ENCODE peak calls at places on chromosomes 7 and 10, in four cellular contexts. One of them, this sample, is unnamed.
A peak's percentile ranks its signal among the peaks of the same experiment; 100 is the strongest.

GRCh38 chr7:33686001-33686591 is 219.2 kb upstream of the BMPER start:
- DNase-seq in body of pancreas: no peak
- DNase-seq in adrenal gland: no peak
- DNase-seq in A549: no peak
- DNase-seq in this sample: no peak

GRCh38 chr10:15378569-15378968 is 7.5 kb upstream of the FAM171A1 start:
- DNase-seq in body of pancreas: no peak
- DNase-seq in adrenal gland: no peak
- DNase-seq in A549: no peak
- DNase-seq in this sample: no peak

GRCh38 chr10:30830672-30831230 is 200.9 kb downstream of the ZNF438 start:
- DNase-seq in body of pancreas: no peak
- DNase-seq in adrenal gland: no peak
- DNase-seq in A549: no peak
- DNase-seq in this sample: no peak

GRCh38 chr10:122252805-122253204 is 18.3 kb upstream of the BTBD16 start:
- DNase-seq in body of pancreas: no peak
- DNase-seq in adrenal gland: no peak
- DNase-seq in A549: no peak
- DNase-seq in this sample: no peak

GRCh38 chr10:125235093-125236069 is 75.0 kb upstream of the CTBP2 start:
- DNase-seq in body of pancreas: no peak
- DNase-seq in adrenal gland: no peak
- DNase-seq in A549: no peak
- DNase-seq in this sample: no peak

GRCh38 chr7:123747620-123748141 is 1.1 kb downstream of the WASL start:
- DNase-seq in body of pancreas: peak; percentile 85
- DNase-seq in adrenal gland: peak; percentile 65
- DNase-seq in A549: peak; percentile 58
- DNase-seq in this sample: peak; percentile 82

GRCh38 chr10:28179006-28179405 is 123.9 kb downstream of the MPP7 start:
- DNase-seq in body of pancreas: no peak
- DNase-seq in adrenal gland: no peak
- DNase-seq in A549: no peak
- DNase-seq in this sample: no peak

GRCh38 chr7:134908289-134908688 is 78.0 kb upstream of the AGBL3 start:
- DNase-seq in body of pancreas: no peak
- DNase-seq in adrenal gland: no peak
- DNase-seq in A549: no peak
- DNase-seq in this sample: no peak

GRCh38 chr10:76296885-76297775 is 865.7 kb downstream of the LRMDA start:
- DNase-seq in body of pancreas: no peak
- DNase-seq in adrenal gland: no peak
- DNase-seq in A549: no peak
- DNase-seq in this sample: no peak

DNA sequence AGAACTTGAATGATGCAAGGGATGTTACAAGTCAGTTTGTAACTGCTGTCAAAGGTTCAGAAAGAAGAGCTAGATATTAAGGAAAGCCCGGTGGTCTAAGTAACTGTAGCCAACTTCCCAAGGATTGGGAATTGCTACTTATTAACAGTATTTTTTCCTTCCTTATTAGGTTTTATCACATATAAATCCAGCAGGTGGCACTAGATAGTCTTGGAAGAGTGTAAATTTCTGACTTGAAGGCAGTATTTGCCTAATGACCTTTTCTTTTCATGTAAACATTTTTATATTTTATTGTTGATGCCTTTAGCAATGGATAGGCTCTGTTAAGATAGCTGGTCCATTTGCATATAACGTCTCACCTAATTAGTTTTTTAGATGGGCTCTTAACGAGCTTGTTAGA is 51.2 kb downstream of the ANLN start:
- DNase-seq in body of pancreas: no peak
- DNase-seq in adrenal gland: no peak
- DNase-seq in A549: peak; percentile 41
- DNase-seq in this sample: peak; percentile 26
- TF ChIP-seq CTCF in body of pancreas: peak; percentile 69
- TF ChIP-seq CTCF in adrenal gland: peak; percentile 45
- TF ChIP-seq CTCF in A549: peak; percentile 74
- TF ChIP-seq CTCF in this sample: peak; percentile 56

DNA sequence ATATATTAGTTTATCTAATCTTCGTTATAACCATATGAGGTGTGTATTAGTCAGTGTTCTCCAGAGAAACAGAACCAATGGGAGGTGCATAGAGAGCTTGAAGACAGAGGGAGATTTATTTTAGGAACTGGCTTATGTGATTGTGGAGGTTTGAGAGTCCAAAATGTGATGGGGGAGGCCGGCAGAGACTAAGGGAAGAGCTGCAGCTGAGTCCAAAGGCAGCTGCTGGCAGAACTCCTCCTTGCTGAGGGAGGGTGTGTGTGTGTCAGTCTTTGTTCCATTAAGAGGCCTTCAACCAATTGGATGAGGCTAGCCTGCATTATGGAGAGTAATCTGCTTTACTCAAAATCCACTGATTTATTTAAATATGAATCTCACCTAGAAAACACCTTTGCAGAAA is 165.1 kb downstream of the SH3PXD2A start:
- DNase-seq in body of pancreas: no peak
- DNase-seq in adrenal gland: no peak
- DNase-seq in A549: no peak
- DNase-seq in this sample: no peak
- H3K27ac ChIP-seq in body of pancreas: no peak overlapping the region
- H3K27ac ChIP-seq in adrenal gland: no peak overlapping the region
- H3K27ac ChIP-seq in A549: no peak overlapping the region
- H3K27ac ChIP-seq in this sample: no peak overlapping the region

DNA sequence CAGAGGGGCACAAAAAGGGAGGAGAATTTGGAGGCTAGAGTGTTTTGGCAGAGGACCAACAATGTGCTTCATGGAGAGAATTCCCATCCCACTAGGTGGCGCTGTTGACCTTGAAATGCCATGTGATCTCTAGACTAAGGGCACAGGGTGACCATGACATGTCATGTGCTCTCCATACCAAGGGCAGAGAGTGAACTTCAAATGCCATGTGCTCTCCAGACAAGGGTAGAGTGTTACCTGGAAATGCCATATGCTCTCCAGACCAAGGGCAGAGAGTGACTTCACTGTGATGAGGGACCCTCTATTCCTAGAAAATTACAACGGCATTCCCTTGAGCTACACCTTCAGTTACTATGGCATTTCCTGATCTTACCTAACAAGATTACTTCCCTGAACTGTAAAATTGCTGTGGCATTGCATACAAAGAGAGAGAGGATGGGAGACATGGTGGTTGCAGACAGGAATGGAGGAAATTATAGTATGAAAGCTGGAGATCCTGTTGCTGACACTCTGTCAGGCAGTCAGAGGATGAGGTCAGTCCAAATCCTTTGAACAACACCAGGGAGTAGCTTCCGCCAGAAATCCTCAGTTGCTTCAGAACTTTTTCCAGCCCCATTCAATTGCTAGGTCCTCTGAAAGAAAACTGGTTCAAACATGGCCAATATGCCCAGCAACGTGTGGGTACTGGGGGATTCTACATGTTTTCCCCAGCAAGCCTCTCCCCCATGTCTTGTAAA is 60.9 kb upstream of the ACSM6 start:
- DNase-seq in body of pancreas: peak; percentile 90
- DNase-seq in adrenal gland: peak; percentile 79
- DNase-seq in A549: peak; percentile 47
- DNase-seq in this sample: peak; percentile 57
- TF ChIP-seq CTCF in body of pancreas: peak; percentile 91
- TF ChIP-seq CTCF in adrenal gland: peak; percentile 64
- TF ChIP-seq CTCF in A549: peak; percentile 61
- TF ChIP-seq CTCF in this sample: peak; percentile 66

GRCh38 chr7:55101359-55101758 is 82.5 kb downstream of the EGFR start:
- DNase-seq in body of pancreas: no peak
- DNase-seq in adrenal gland: no peak
- DNase-seq in A549: no peak
- DNase-seq in this sample: no peak

GRCh38 chr7:55099086-55099831 is 80.4 kb downstream of the EGFR start:
- DNase-seq in body of pancreas: no peak
- DNase-seq in adrenal gland: no peak
- DNase-seq in A549: no peak
- DNase-seq in this sample: no peak

GRCh38 chr7:55104123-55104522 is 85.3 kb downstream of the EGFR start:
- DNase-seq in body of pancreas: no peak
- DNase-seq in adrenal gland: no peak
- DNase-seq in A549: no peak
- DNase-seq in this sample: no peak

GRCh38 chr7:55100962-55101327 is 82.1 kb downstream of the EGFR start:
- DNase-seq in body of pancreas: no peak
- DNase-seq in adrenal gland: no peak
- DNase-seq in A549: no peak
- DNase-seq in this sample: no peak

DNA sequence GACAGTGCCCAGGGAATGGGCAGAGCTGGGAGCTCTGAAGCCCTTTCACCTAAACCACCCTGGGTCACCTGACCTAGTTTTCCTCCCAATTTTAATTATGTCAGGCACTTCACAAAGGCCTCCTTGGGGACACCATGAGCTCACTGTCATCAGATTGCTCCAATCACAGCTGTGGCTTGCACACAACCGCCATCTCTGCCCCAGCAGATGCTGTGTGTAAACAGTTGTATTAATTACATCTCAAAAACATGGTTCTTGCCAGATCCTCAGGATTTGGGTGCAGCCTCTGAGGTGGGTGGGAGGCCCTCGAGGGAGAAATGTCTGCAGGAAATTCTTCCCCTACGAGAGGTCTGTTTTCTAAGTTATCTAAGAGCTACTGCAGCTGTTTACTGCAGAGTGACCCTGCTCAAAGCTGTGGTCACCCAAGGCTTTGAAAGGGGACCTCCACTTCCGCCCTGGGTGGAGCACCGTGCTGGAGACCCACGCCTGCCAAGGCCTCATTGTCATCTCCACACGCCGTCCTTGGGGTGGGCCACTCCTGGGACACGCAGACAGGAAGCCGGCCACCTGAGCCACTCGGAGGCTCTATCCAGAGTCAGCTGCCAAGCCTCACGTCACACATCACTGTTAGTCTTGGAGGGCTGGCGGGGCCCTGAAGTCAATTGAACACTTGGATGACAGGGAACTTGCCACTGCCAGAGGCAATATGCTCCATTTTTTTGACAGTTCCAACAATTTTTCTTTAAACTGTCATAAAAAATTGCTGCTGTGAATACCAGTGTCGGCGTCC is 81.5 kb downstream of the EGFR start:
- DNase-seq in body of pancreas: peak; percentile 77
- DNase-seq in adrenal gland: no peak
- DNase-seq in A549: no peak
- DNase-seq in this sample: no peak
- H3K27ac ChIP-seq in body of pancreas: peak overlapping the region; percentile 70
- H3K27ac ChIP-seq in adrenal gland: peak overlapping the region; percentile 50
- H3K27ac ChIP-seq in A549: no peak overlapping the region
- H3K27ac ChIP-seq in this sample: peak overlapping the region; percentile 79

GRCh38 chr10:62817120-62817762 is 1.1 kb upstream of the EGR2 start:
- DNase-seq in body of pancreas: peak; percentile 49
- DNase-seq in adrenal gland: no peak
- DNase-seq in A549: no peak
- DNase-seq in this sample: no peak
- TF ChIP-seq CTCF in body of pancreas: no peak
- TF ChIP-seq CTCF in adrenal gland: no peak
- TF ChIP-seq CTCF in A549: no peak
- TF ChIP-seq CTCF in this sample: no peak